ENCODE peak calls at places on chromosomes 1 and 21, in seven cellular contexts. P is thoracic aorta; D is upper lobe of left lung; H is CD4-positive, CD25-positive, alpha-beta regulatory T cell; N is colonic mucosa; Q is A549; K is neural progenitor cell. G is an unnamed sample. For H3K9me3, the result is how much of the 10 kb centered on the place peaks cover.

GRCh38 chr1:6917067-6917466 is 131.8 kb downstream of the CAMTA1 start:
- DNase-seq in P (no peak), D (no peak), H (no peak), N (no peak), Q (no peak), K (no peak), G (no peak)

GRCh38 chr1:108053291-108054023 is 88.5 kb upstream of the VAV3 start:
- DNase-seq in P (no peak), D (no peak), H (no peak), N (no peak), Q (no peak), K (no peak), G (no peak)

GRCh38 chr1:84643183-84643582 is 47.1 kb downstream of the SSX2IP start:
- DNase-seq in P (no peak), D (no peak), H (no peak), N (no peak), Q (no peak), K (no peak), G (no peak)

GRCh38 chr1:181947441-181947840 is 114.1 kb downstream of the ZNF648 start:
- DNase-seq in P (no peak), D (no peak), H (no peak), N (no peak), Q (no peak), K (no peak), G (no peak)

GRCh38 chr1:247746391-247746935 is 1.5 kb downstream of the OR14A2 start:
- DNase-seq in P (no peak), D (no peak), H (no peak), N (no peak), Q (no peak), K (no peak), G (no peak)

GRCh38 chr1:181951213-181951612 is 110.3 kb downstream of the ZNF648 start:
- DNase-seq in P (no peak), D (no peak), H (no peak), N (no peak), Q (no peak), K (no peak), G (no peak)

GRCh38 chr1:68401506-68401905 is 48.2 kb downstream of the RPE65 start:
- DNase-seq in P (no peak), D (no peak), H (no peak), N (no peak), Q (no peak), K (no peak), G (no peak)

GRCh38 chr1:205849619-205850355 is at the start of gene PM20D1:
- DNase-seq in P (peak), D (peak), H (peak), N (peak), Q (no peak), K (no peak), G (peak)

GRCh38 chr1:27142464-27142863 is 12.5 kb downstream of the SLC9A1 start:
- DNase-seq in P (no peak), D (no peak), H (no peak), N (no peak), Q (no peak), K (no peak), G (no peak)

GRCh38 chr1:179234863-179235262 is 5.4 kb upstream of the ABL2 start:
- DNase-seq in P (no peak), D (no peak), H (no peak), N (no peak), Q (no peak), K (no peak), G (no peak)

GRCh38 chr1:85343612-85344255 is 67.3 kb upstream of the BCL10 start:
- DNase-seq in P (no peak), D (no peak), H (no peak), N (no peak), Q (no peak), K (no peak), G (no peak)

GRCh38 chr1:226111865-226112395 is 49.4 kb downstream of the H3-3A start:
- DNase-seq in P (no peak), D (no peak), H (no peak), N (no peak), Q (no peak), K (peak), G (no peak)

DNA sequence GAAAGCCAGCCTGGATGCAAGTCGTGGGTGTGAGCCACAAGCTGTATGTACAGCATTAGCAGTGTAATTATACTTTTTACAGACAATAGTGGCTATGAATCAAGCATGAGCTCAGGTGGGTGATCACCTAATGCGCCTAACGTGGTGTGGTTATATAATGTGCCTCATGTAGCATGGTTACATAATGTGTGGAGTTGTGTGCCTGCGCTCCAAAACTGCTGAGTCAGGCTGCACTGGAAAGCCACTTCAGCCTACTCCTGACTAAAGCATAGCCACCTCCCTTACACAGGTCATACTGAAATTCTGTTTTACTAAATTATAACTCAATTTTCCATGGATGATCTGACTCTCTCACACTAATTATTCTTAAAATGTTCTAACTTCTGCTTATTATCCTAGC is 69.8 kb downstream of the KCNT2 start:
- DNase-seq in P (no peak), D (no peak), H (no peak), N (no peak), Q (no peak), K (peak), G (no peak)
- H3K9me3 ChIP-seq in P (under half), D (under half), H (under half), N (under half), Q (under half), K (under half), G (under half)

DNA sequence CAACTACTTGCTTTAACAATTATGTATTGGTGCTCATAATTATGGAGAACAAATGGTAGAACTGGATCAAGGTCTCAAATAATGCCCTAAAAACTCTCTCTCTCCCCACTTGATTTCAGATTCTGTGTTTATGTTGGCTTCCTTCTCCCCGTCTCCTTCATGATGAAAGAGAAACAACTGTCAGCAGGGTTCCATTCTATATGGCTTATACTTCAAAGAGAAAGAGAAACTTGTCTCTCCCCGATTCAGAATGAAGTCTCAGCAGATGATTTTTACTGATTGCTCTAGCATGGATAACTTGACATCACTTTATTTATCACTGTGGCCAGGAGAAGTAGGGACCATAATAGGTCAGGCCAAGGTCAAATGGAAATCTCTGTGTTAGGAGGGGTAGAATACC is 575.6 kb downstream of the AGBL4 start:
- DNase-seq in P (no peak), D (no peak), H (no peak), N (no peak), Q (no peak), K (no peak), G (no peak)
- H3K9me3 ChIP-seq in P (under half), D (under half), H (under half), N (under half), Q (under half), K (half or more), G (under half)

DNA sequence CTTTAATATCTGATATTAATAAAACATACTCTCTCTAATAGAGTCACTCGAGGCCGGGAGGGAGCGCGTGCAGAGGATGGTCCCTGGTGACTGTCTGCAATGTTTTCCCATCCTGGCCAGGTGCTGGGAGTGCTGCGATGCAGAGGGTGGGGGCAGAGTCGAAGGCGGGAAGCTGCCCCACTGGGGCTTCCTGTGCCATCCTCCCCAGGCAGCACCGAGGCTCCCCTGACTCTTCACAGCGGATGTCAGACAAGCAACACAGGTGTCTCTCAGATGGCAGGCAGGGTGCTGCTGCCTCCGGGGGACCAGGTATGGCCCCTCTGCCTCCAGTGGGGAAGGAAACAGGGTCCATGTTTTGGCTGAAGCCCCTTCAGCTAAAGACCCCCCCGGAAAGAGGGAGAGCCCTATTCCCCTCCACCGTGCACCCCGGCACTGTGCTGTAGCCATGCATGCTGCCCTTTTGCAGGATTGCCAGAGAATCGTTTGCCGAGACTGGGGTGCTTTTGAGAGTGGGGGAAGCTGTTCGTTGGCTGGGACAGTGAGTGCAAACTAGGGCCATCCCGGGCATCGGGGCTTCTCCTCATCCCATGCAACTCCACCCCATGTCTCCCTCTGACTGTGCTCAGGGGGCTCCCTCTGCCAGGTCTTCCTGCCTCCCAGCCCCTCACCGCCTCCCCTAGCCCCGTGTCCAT is 32.1 kb upstream of the TTC34 start:
- DNase-seq in P (no peak), D (no peak), H (no peak), N (no peak), Q (no peak), K (no peak), G (no peak)
- H3K9me3 ChIP-seq in P (under half), D (under half), H (under half), N (under half), Q (under half), K (under half), G (under half)

GRCh38 chr21:34131586-34131985 is 58.2 kb downstream of the MRPS6 start:
- DNase-seq in P (no peak), D (no peak), H (no peak), N (no peak), Q (no peak), K (no peak), G (no peak)

GRCh38 chr21:34133392-34133791 is 60.0 kb downstream of the MRPS6 start:
- DNase-seq in P (no peak), D (no peak), H (no peak), N (no peak), Q (no peak), K (no peak), G (no peak)

GRCh38 chr21:34132905-34133304 is 59.5 kb downstream of the MRPS6 start:
- DNase-seq in P (no peak), D (no peak), H (no peak), N (no peak), Q (no peak), K (no peak), G (no peak)

GRCh38 chr21:34133802-34134201 is 60.4 kb downstream of the MRPS6 start:
- DNase-seq in P (no peak), D (no peak), H (no peak), N (no peak), Q (no peak), K (peak), G (no peak)

GRCh38 chr21:34132202-34132601 is 58.8 kb downstream of the MRPS6 start:
- DNase-seq in P (no peak), D (no peak), H (no peak), N (no peak), Q (no peak), K (no peak), G (no peak)
- H3K9me3 ChIP-seq in P (under half), D (under half), H (under half), N (under half), Q (under half), K (under half), G (under half)

GRCh38 chr21:44650973-44651675 is 3.3 kb downstream of the KRTAP12-4 start:
- DNase-seq in P (no peak), D (no peak), H (no peak), N (no peak), Q (no peak), K (no peak), G (no peak)

GRCh38 chr21:44648557-44649311 is 2.5 kb downstream of the KRTAP10-11 start:
- DNase-seq in P (no peak), D (peak), H (no peak), N (no peak), Q (no peak), K (no peak), G (no peak)

GRCh38 chr21:44650265-44650972 is 4.0 kb downstream of the KRTAP12-4 start:
- DNase-seq in P (no peak), D (peak), H (no peak), N (no peak), Q (no peak), K (no peak), G (no peak)

GRCh38 chr21:44647222-44647552 is 973 bp downstream of the KRTAP10-11 start:
- DNase-seq in P (no peak), D (peak), H (no peak), N (no peak), Q (no peak), K (peak), G (no peak)

GRCh38 chr21:44649701-44650100 is 3.5 kb downstream of the KRTAP10-11 start:
- DNase-seq in P (no peak), D (no peak), H (no peak), N (no peak), Q (no peak), K (no peak), G (no peak)
- H3K9me3 ChIP-seq in P (under half), D (under half), H (under half), N (under half), Q (under half), K (under half), G (under half)

DNA sequence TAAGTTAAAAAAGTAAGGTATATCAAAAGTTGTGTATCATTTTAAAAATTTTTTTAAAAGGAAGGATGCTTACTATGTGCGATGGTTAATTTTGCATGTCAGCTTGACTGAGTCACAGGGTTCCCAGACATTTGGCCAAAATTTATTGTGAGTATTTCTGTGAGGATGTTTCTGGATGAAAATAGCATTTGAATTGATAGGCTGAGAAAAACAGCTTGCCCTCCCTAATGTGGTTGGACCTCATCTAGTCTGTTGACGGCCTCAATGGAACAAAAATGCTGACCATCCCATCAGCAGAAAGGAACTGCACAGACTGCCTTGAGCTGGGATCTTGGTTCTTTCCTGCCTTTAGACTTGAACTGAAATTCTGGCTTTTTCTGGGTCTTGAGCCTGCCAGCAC is 724.5 kb downstream of the NCAM2 start:
- DNase-seq in P (no peak), D (no peak), H (no peak), N (no peak), Q (no peak), K (no peak), G (no peak)
- H3K9me3 ChIP-seq in P (under half), D (under half), H (under half), N (under half), Q (under half), K (under half), G (under half)